ENCODE peak calls at places on chromosomes 12 and 14, in six cellular contexts. P is lower lobe of right lung, N is brain microvascular endothelial cell, G is Peyer's patch, Y is GM10248, J is hepatocyte. I is an unnamed sample.

GRCh38 chr12:44618960-44619359 is 257.2 kb downstream of the NELL2 start:
- DNase-seq in G (no peak), Y (no peak), P (no peak), N (no peak), J (no peak), I (no peak)

GRCh38 chr14:74634964-74635363 is 22.9 kb upstream of the LTBP2 start:
- DNase-seq in G (no peak), Y (no peak), P (no peak), J (no peak), N (no peak), I (no peak)

GRCh38 chr14:75907722-75908330 is 74.0 kb downstream of the TGFB3 start:
- DNase-seq in G (no peak), J (no peak), P (no peak), N (no peak), Y (no peak), I (no peak)

GRCh38 chr14:58193542-58193941 is 6.4 kb upstream of the ACTR10 start:
- DNase-seq in N (no peak), P (no peak), G (no peak), J (no peak), Y (no peak), I (no peak)

GRCh38 chr14:32576088-32576795 is 247.1 kb downstream of the AKAP6 start:
- DNase-seq in Y (peak; percentile 22), P (no peak), N (peak; percentile 50), G (peak; percentile 73), J (peak; percentile 83), I (no peak)

GRCh38 chr14:51872396-51872795 is 12.0 kb downstream of the GNG2 start:
- DNase-seq in Y (no peak), G (no peak), N (no peak), J (no peak), P (no peak), I (no peak)

GRCh38 chr14:36019126-36019525 is 157.4 kb downstream of the PTCSC3 start:
- DNase-seq in Y (no peak), J (no peak), P (no peak), G (no peak), N (no peak), I (no peak)

GRCh38 chr14:95519699-95520098 is 3.2 kb upstream of the SYNE3 start:
- DNase-seq in G (peak; percentile 88), Y (no peak), J (no peak), P (peak; percentile 73), N (peak; percentile 59), I (no peak)

GRCh38 chr12:67415473-67415872 is 146.3 kb downstream of the CAND1 start:
- DNase-seq in N (peak; percentile 62), Y (peak; percentile 9), P (no peak), J (no peak), G (no peak), I (no peak)

GRCh38 chr14:51488569-51489220 is 163.0 kb upstream of the FRMD6 start:
- DNase-seq in G (no peak), J (no peak), N (no peak), P (no peak), Y (no peak), I (no peak)

GRCh38 chr12:42611571-42612257 is 22.2 kb upstream of the PRICKLE1 start:
- DNase-seq in N (no peak), Y (no peak), G (no peak), J (no peak), P (no peak), I (no peak)

GRCh38 chr12:62260733-62261683 is 804 bp downstream of the USP15 start:
- DNase-seq in Y (peak; percentile 47), J (peak; percentile 66), N (peak; percentile 29), P (peak; percentile 63), G (peak; percentile 86), I (no peak)

GRCh38 chr14:105525861-105526780 is at the start of gene TMEM121:
- DNase-seq in N (no peak), J (peak; percentile 34), G (no peak), P (no peak), Y (peak; percentile 64), I (no peak)

GRCh38 chr12:58906917-58907316 is 13.4 kb downstream of the LRIG3 start:
- DNase-seq in Y (no peak), G (no peak), J (no peak), P (no peak), N (no peak), I (no peak)

GRCh38 chr12:6452908-6453630 is 1.2 kb downstream of the TAPBPL start:
- DNase-seq in G (peak; percentile 79), Y (no peak), P (peak; percentile 62), N (no peak), J (no peak), I (no peak)

GRCh38 chr12:11719678-11720099 is 70.2 kb downstream of the ETV6 start:
- DNase-seq in G (peak; percentile 67), P (peak; percentile 79), N (peak; percentile 98), J (no peak), Y (no peak), I (no peak)

GRCh38 chr12:89160716-89161123 is 191.6 kb downstream of the DUSP6 start:
- DNase-seq in P (peak; percentile 65), J (peak; percentile 28), Y (no peak), G (peak; percentile 61), N (peak; percentile 97), I (no peak)

GRCh38 chr12:24972078-24972477 is 23.2 kb upstream of the BCAT1 start:
- DNase-seq in N (no peak), G (no peak), J (no peak), P (no peak), Y (no peak), I (no peak)
- TF ChIP-seq CTCF in N (no peak), G (no peak), J (no peak), P (no peak), Y (no peak), I (no peak)

GRCh38 chr12:26128180-26128579 is 3.3 kb upstream of the BHLHE41 start:
- DNase-seq in Y (no peak), N (no peak), G (no peak), P (no peak), J (no peak), I (no peak)

GRCh38 chr12:26125451-26126339 is 858 bp upstream of the BHLHE41 start:
- DNase-seq in G (peak; percentile 89), P (peak; percentile 81), J (peak; percentile 89), Y (peak; percentile 46), N (peak; percentile 72), I (peak; percentile 91)

GRCh38 chr12:26127404-26127803 is 2.6 kb upstream of the BHLHE41 start:
- DNase-seq in G (no peak), P (no peak), N (no peak), J (no peak), Y (no peak), I (no peak)

GRCh38 chr12:26124491-26125450 is at the start of gene BHLHE41:
- DNase-seq in G (peak; percentile 89), Y (peak; percentile 37), J (peak; percentile 78), N (peak; percentile 54), P (peak; percentile 86), I (peak; percentile 83)

GRCh38 chr12:26126340-26127284 is 1.8 kb upstream of the BHLHE41 start:
- DNase-seq in N (peak; percentile 68), Y (peak; percentile 61), G (peak; percentile 90), J (peak; percentile 92), P (peak; percentile 89), I (peak; percentile 84)
- TF ChIP-seq CTCF in N (no peak), Y (no peak), G (no peak), J (peak; percentile 25), P (no peak), I (no peak)

GRCh38 chr12:125284087-125284486 is 218.9 kb downstream of the AACS start:
- DNase-seq in P (no peak), G (no peak), N (no peak), J (no peak), Y (no peak), I (no peak)
- TF ChIP-seq CTCF in P (no peak), G (no peak), N (no peak), J (no peak), Y (no peak), I (no peak)

DNA sequence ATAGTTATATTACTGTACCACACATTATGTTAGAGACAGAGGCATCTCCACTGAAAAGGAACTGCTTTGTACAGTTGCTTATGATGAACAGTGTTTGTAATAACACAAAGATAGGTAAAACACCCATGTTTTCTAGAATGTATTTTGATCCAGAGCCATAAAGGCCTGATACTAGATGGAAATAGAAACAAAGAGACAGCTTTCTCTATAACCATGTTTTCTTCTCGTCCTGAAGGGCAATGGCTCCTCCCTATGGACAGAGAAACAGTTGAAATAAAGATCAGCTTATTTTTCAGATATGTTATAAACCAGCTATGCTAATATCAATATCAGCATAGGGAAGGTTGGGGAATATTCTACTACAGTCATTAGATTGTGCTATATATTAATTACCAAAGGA is 109.2 kb downstream of the ATXN7L3B start:
- DNase-seq in G (no peak), Y (no peak), N (no peak), J (peak; percentile 17), P (no peak), I (no peak)
- TF ChIP-seq CTCF in G (no peak), Y (no peak), N (peak; percentile 37), J (peak; percentile 64), P (no peak), I (no peak)

DNA sequence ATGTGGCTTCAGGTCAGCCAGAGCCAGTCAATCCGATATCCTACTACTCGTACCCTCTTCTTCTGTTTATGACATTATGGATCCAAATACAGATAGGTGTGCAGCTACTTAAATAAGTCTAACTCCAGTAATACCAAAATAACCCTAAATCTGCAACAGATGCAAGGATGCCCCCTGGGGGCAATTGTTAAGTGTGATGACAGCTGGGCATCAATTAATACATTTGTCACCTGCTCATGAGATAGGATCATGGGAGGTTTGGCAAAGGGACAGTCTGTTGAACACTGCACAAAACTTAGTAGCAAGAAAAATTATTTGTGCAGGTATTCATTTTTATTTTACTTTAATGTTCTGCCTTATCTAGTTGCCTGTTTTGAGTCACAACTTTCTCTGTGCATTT is 83.2 kb downstream of the SLC38A6 start:
- DNase-seq in P (no peak), Y (no peak), G (no peak), J (no peak), N (no peak), I (no peak)
- TF ChIP-seq CTCF in P (no peak), Y (no peak), G (no peak), J (no peak), N (no peak), I (no peak)

GRCh38 chr12:107017042-107017441 is 30.1 kb upstream of the MTERF2 start:
- DNase-seq in P (no peak), G (no peak), Y (no peak), J (no peak), N (no peak), I (no peak)
- TF ChIP-seq CTCF in P (no peak), G (no peak), Y (no peak), J (no peak), N (no peak), I (no peak)

I was measured in breast epithelium.